ENCODE peak calls at places on chromosomes 12 and 14, in five cellular contexts. One of them, this sample, is unnamed.

GRCh38 chr14:58865520-58866281 is 227.9 kb downstream of the DACT1 start:
- DNase-seq in left kidney: no peak
- DNase-seq in endothelial cell: no peak
- DNase-seq in caudate nucleus: no peak
- DNase-seq in activated T-cell treated with anti-CD3 and anti-CD28 coated beads for 24 hours: no peak
- DNase-seq in this sample: no peak

GRCh38 chr12:24860546-24860945 is 88.4 kb downstream of the BCAT1 start:
- DNase-seq in left kidney: no peak
- DNase-seq in endothelial cell: no peak
- DNase-seq in caudate nucleus: no peak
- DNase-seq in activated T-cell treated with anti-CD3 and anti-CD28 coated beads for 24 hours: no peak
- DNase-seq in this sample: no peak

GRCh38 chr14:77885363-77885762 is 85.5 kb downstream of the ADCK1 start:
- DNase-seq in left kidney: peak; percentile 47
- DNase-seq in endothelial cell: no peak
- DNase-seq in caudate nucleus: no peak
- DNase-seq in activated T-cell treated with anti-CD3 and anti-CD28 coated beads for 24 hours: no peak
- DNase-seq in this sample: no peak

GRCh38 chr12:50806176-50806575 is 36.5 kb upstream of the TMPRSS12 start:
- DNase-seq in left kidney: no peak
- DNase-seq in endothelial cell: no peak
- DNase-seq in caudate nucleus: no peak
- DNase-seq in activated T-cell treated with anti-CD3 and anti-CD28 coated beads for 24 hours: no peak
- DNase-seq in this sample: peak; percentile 66

GRCh38 chr14:54312166-54312801 is 84.5 kb upstream of the CDKN3 start:
- DNase-seq in left kidney: peak; percentile 66
- DNase-seq in endothelial cell: no peak
- DNase-seq in caudate nucleus: no peak
- DNase-seq in activated T-cell treated with anti-CD3 and anti-CD28 coated beads for 24 hours: no peak
- DNase-seq in this sample: no peak

GRCh38 chr12:27841392-27841882 is 61.4 kb upstream of the MANSC4 start:
- DNase-seq in left kidney: no peak
- DNase-seq in endothelial cell: no peak
- DNase-seq in caudate nucleus: no peak
- DNase-seq in activated T-cell treated with anti-CD3 and anti-CD28 coated beads for 24 hours: no peak
- DNase-seq in this sample: no peak

GRCh38 chr14:104331871-104332605 is 193.7 kb downstream of the KIF26A start:
- DNase-seq in left kidney: no peak
- DNase-seq in endothelial cell: no peak
- DNase-seq in caudate nucleus: no peak
- DNase-seq in activated T-cell treated with anti-CD3 and anti-CD28 coated beads for 24 hours: no peak
- DNase-seq in this sample: no peak

GRCh38 chr14:101476931-101477553 is 84.3 kb upstream of the DIO3 start:
- DNase-seq in left kidney: peak; percentile 92
- DNase-seq in endothelial cell: no peak
- DNase-seq in caudate nucleus: no peak
- DNase-seq in activated T-cell treated with anti-CD3 and anti-CD28 coated beads for 24 hours: no peak
- DNase-seq in this sample: no peak

GRCh38 chr12:27924350-27925140 is 48.0 kb downstream of the PTHLH start:
- DNase-seq in left kidney: no peak
- DNase-seq in endothelial cell: no peak
- DNase-seq in caudate nucleus: no peak
- DNase-seq in activated T-cell treated with anti-CD3 and anti-CD28 coated beads for 24 hours: no peak
- DNase-seq in this sample: no peak

GRCh38 chr12:19316420-19316819 is 122.9 kb upstream of the AEBP2 start:
- DNase-seq in left kidney: no peak
- DNase-seq in endothelial cell: no peak
- DNase-seq in caudate nucleus: no peak
- DNase-seq in activated T-cell treated with anti-CD3 and anti-CD28 coated beads for 24 hours: no peak
- DNase-seq in this sample: no peak

GRCh38 chr14:99035268-99035667 is 236.7 kb downstream of the BCL11B start:
- DNase-seq in left kidney: no peak
- DNase-seq in endothelial cell: no peak
- DNase-seq in caudate nucleus: no peak
- DNase-seq in activated T-cell treated with anti-CD3 and anti-CD28 coated beads for 24 hours: no peak
- DNase-seq in this sample: no peak

GRCh38 chr12:110079477-110080400 is 31.4 kb upstream of the C12orf76 start:
- DNase-seq in left kidney: no peak
- DNase-seq in endothelial cell: no peak
- DNase-seq in caudate nucleus: peak; percentile 73
- DNase-seq in activated T-cell treated with anti-CD3 and anti-CD28 coated beads for 24 hours: peak; percentile 57
- DNase-seq in this sample: no peak

GRCh38 chr12:88448337-88448944 is 131.8 kb downstream of the KITLG start:
- DNase-seq in left kidney: peak; percentile 80
- DNase-seq in endothelial cell: no peak
- DNase-seq in caudate nucleus: no peak
- DNase-seq in activated T-cell treated with anti-CD3 and anti-CD28 coated beads for 24 hours: no peak
- DNase-seq in this sample: no peak

GRCh38 chr12:38785376-38785775 is 120.0 kb downstream of the CPNE8 start:
- DNase-seq in left kidney: no peak
- DNase-seq in endothelial cell: no peak
- DNase-seq in caudate nucleus: no peak
- DNase-seq in activated T-cell treated with anti-CD3 and anti-CD28 coated beads for 24 hours: no peak
- DNase-seq in this sample: no peak

GRCh38 chr12:12784911-12785814 is at the start of gene APOLD1:
- DNase-seq in left kidney: no peak
- DNase-seq in endothelial cell: peak; percentile 14
- DNase-seq in caudate nucleus: no peak
- DNase-seq in activated T-cell treated with anti-CD3 and anti-CD28 coated beads for 24 hours: no peak
- DNase-seq in this sample: no peak

GRCh38 chr12:123058980-123059379 is 78.5 kb downstream of the ARL6IP4 start:
- DNase-seq in left kidney: no peak
- DNase-seq in endothelial cell: no peak
- DNase-seq in caudate nucleus: no peak
- DNase-seq in activated T-cell treated with anti-CD3 and anti-CD28 coated beads for 24 hours: no peak
- DNase-seq in this sample: no peak

GRCh38 chr14:28785096-28785952 is 18.7 kb downstream of the FOXG1 start:
- DNase-seq in left kidney: peak; percentile 88
- DNase-seq in endothelial cell: peak; percentile 49
- DNase-seq in caudate nucleus: peak; percentile 71
- DNase-seq in activated T-cell treated with anti-CD3 and anti-CD28 coated beads for 24 hours: no peak
- DNase-seq in this sample: no peak

GRCh38 chr12:125418902-125419564 is 353.8 kb downstream of the AACS start:
- DNase-seq in left kidney: no peak
- DNase-seq in endothelial cell: no peak
- DNase-seq in caudate nucleus: no peak
- DNase-seq in activated T-cell treated with anti-CD3 and anti-CD28 coated beads for 24 hours: no peak
- DNase-seq in this sample: no peak

GRCh38 chr14:74077401-74077800 is 6.9 kb downstream of the ALDH6A1 start:
- DNase-seq in left kidney: peak; percentile 46
- DNase-seq in endothelial cell: no peak
- DNase-seq in caudate nucleus: no peak
- DNase-seq in activated T-cell treated with anti-CD3 and anti-CD28 coated beads for 24 hours: no peak
- DNase-seq in this sample: no peak

GRCh38 chr12:24562761-24563392 is 386.0 kb downstream of the BCAT1 start:
- DNase-seq in left kidney: peak; percentile 80
- DNase-seq in endothelial cell: peak; percentile 56
- DNase-seq in caudate nucleus: peak; percentile 41
- DNase-seq in activated T-cell treated with anti-CD3 and anti-CD28 coated beads for 24 hours: no peak
- DNase-seq in this sample: no peak

GRCh38 chr12:123995023-123995422 is 22.0 kb downstream of the ZNF664 start:
- DNase-seq in left kidney: no peak
- DNase-seq in endothelial cell: no peak
- DNase-seq in caudate nucleus: no peak
- DNase-seq in activated T-cell treated with anti-CD3 and anti-CD28 coated beads for 24 hours: no peak
- DNase-seq in this sample: no peak

GRCh38 chr12:11695321-11695720 is 45.8 kb downstream of the ETV6 start:
- DNase-seq in left kidney: no peak
- DNase-seq in endothelial cell: no peak
- DNase-seq in caudate nucleus: no peak
- DNase-seq in activated T-cell treated with anti-CD3 and anti-CD28 coated beads for 24 hours: no peak
- DNase-seq in this sample: no peak

GRCh38 chr14:91112172-91112571 is 1.7 kb upstream of the DGLUCY start:
- DNase-seq in left kidney: peak; percentile 68
- DNase-seq in endothelial cell: no peak
- DNase-seq in caudate nucleus: no peak
- DNase-seq in activated T-cell treated with anti-CD3 and anti-CD28 coated beads for 24 hours: no peak
- DNase-seq in this sample: no peak

GRCh38 chr12:42002563-42002962 is 142.1 kb downstream of the GXYLT1 start:
- DNase-seq in left kidney: no peak
- DNase-seq in endothelial cell: no peak
- DNase-seq in caudate nucleus: no peak
- DNase-seq in activated T-cell treated with anti-CD3 and anti-CD28 coated beads for 24 hours: no peak
- DNase-seq in this sample: no peak

GRCh38 chr12:103077108-103077773 is 119.8 kb downstream of the ASCL1 start:
- DNase-seq in left kidney: no peak
- DNase-seq in endothelial cell: no peak
- DNase-seq in caudate nucleus: no peak
- DNase-seq in activated T-cell treated with anti-CD3 and anti-CD28 coated beads for 24 hours: no peak
- DNase-seq in this sample: no peak

GRCh38 chr12:2076196-2076570 is 23.4 kb downstream of the CACNA1C start:
- DNase-seq in left kidney: peak; percentile 37
- DNase-seq in endothelial cell: no peak
- DNase-seq in caudate nucleus: no peak
- DNase-seq in activated T-cell treated with anti-CD3 and anti-CD28 coated beads for 24 hours: no peak
- DNase-seq in this sample: no peak

GRCh38 chr14:76313861-76314260 is 62.1 kb upstream of the ESRRB start:
- DNase-seq in left kidney: peak; percentile 61
- DNase-seq in endothelial cell: no peak
- DNase-seq in caudate nucleus: no peak
- DNase-seq in activated T-cell treated with anti-CD3 and anti-CD28 coated beads for 24 hours: no peak
- DNase-seq in this sample: no peak

GRCh38 chr14:34029921-34030334 is 79.1 kb upstream of the EGLN3 start:
- DNase-seq in left kidney: peak; percentile 48
- DNase-seq in endothelial cell: no peak
- DNase-seq in caudate nucleus: no peak
- DNase-seq in activated T-cell treated with anti-CD3 and anti-CD28 coated beads for 24 hours: no peak
- DNase-seq in this sample: no peak

This sample was measured in cerebellum.